ENCODE peak calls at places on chromosomes 2 and 18, in nine cellular contexts. A, Y, E, K, G, R, H, X and M are unnamed samples.

GRCh38 chr2:134218928-134219707 is 34.8 kb upstream of the MGAT5 start:
- DNase-seq in A (no peak), Y (no peak), E (no peak), K (peak), G (peak), R (no peak), H (no peak), X (no peak), M (peak)

GRCh38 chr2:17482651-17483050 is 35.6 kb downstream of the RAD51AP2 start:
- DNase-seq in A (no peak), Y (no peak), E (no peak), K (no peak), G (no peak), R (no peak), H (no peak), X (peak), M (no peak)

GRCh38 chr2:10170256-10170655 is 47.7 kb downstream of the RRM2 start:
- DNase-seq in A (no peak), Y (peak), E (no peak), K (no peak), G (no peak), R (no peak), H (no peak), X (peak), M (peak)

GRCh38 chr2:26914286-26914962 is 56.0 kb upstream of the MAPRE3 start:
- DNase-seq in A (no peak), Y (no peak), E (no peak), K (no peak), G (no peak), R (no peak), H (no peak), X (no peak), M (no peak)

GRCh38 chr2:219689676-219690628 is 62.5 kb downstream of the SLC4A3 start:
- DNase-seq in A (no peak), Y (peak), E (peak), K (peak), G (no peak), R (no peak), H (no peak), X (peak), M (peak)

GRCh38 chr2:185502351-185502750 is 236.3 kb upstream of the FSIP2 start:
- DNase-seq in A (no peak), Y (no peak), E (no peak), K (no peak), G (no peak), R (no peak), H (no peak), X (no peak), M (no peak)

GRCh38 chr18:74951165-74951760 is 257.7 kb downstream of the PTGR3 start:
- DNase-seq in A (no peak), Y (peak), E (no peak), K (peak), G (peak), R (no peak), H (no peak), X (peak), M (peak)

GRCh38 chr2:19473415-19473814 is 115.0 kb upstream of the OSR1 start:
- DNase-seq in A (no peak), Y (no peak), E (no peak), K (no peak), G (no peak), R (no peak), H (no peak), X (no peak), M (no peak)

GRCh38 chr2:26786207-26787023 is 559 bp downstream of the CENPA start:
- DNase-seq in A (no peak), Y (peak), E (no peak), K (no peak), G (peak), R (no peak), H (no peak), X (no peak), M (no peak)

GRCh38 chr2:138421971-138422335 is 79.6 kb upstream of the SPOPL start:
- DNase-seq in A (no peak), Y (peak), E (no peak), K (peak), G (no peak), R (no peak), H (no peak), X (peak), M (peak)

GRCh38 chr2:209872675-209873074 is 101.0 kb downstream of the UNC80 start:
- DNase-seq in A (peak), Y (peak), E (no peak), K (peak), G (no peak), R (no peak), H (no peak), X (peak), M (peak)

GRCh38 chr2:210198326-210198725 is 26.9 kb downstream of the ACADL start:
- DNase-seq in A (no peak), Y (peak), E (no peak), K (no peak), G (no peak), R (no peak), H (no peak), X (peak), M (peak)

GRCh38 chr2:9089831-9090230 is 86.3 kb upstream of the MBOAT2 start:
- DNase-seq in A (no peak), Y (peak), E (no peak), K (no peak), G (no peak), R (no peak), H (no peak), X (peak), M (no peak)

GRCh38 chr2:5164806-5165525 is 527.2 kb upstream of the SOX11 start:
- DNase-seq in A (no peak), Y (no peak), E (no peak), K (no peak), G (no peak), R (no peak), H (no peak), X (peak), M (peak)

GRCh38 chr2:64489081-64489761 is 34.9 kb upstream of the AFTPH start:
- DNase-seq in A (no peak), Y (no peak), E (no peak), K (no peak), G (no peak), R (no peak), H (no peak), X (no peak), M (no peak)

GRCh38 chr2:119393971-119394748 is 27.4 kb downstream of the DBI start:
- DNase-seq in A (no peak), Y (no peak), E (no peak), K (no peak), G (no peak), R (no peak), H (no peak), X (no peak), M (no peak)

GRCh38 chr2:236250286-236250685 is 13.9 kb downstream of the ASB18 start:
- DNase-seq in A (no peak), Y (no peak), E (no peak), K (no peak), G (no peak), R (no peak), H (no peak), X (no peak), M (peak)

GRCh38 chr2:33848486-33848885 is 249.4 kb upstream of the FAM98A start:
- DNase-seq in A (no peak), Y (peak), E (no peak), K (no peak), G (no peak), R (no peak), H (no peak), X (peak), M (no peak)

GRCh38 chr18:23115683-23116096 is 19.6 kb upstream of the CABLES1 start:
- DNase-seq in A (no peak), Y (peak), E (no peak), K (peak), G (no peak), R (no peak), H (no peak), X (peak), M (peak)

GRCh38 chr2:38581193-38582147 is 21.3 kb downstream of the HNRNPLL start:
- DNase-seq in A (no peak), Y (peak), E (no peak), K (peak), G (no peak), R (no peak), H (no peak), X (peak), M (peak)

GRCh38 chr2:238220892-238221521 is 17.5 kb upstream of the ILKAP start:
- DNase-seq in A (no peak), Y (no peak), E (no peak), K (no peak), G (no peak), R (no peak), H (peak), X (no peak), M (no peak)

GRCh38 chr2:181878448-181878847 is 13.1 kb upstream of the ITPRID2 start:
- DNase-seq in A (no peak), Y (no peak), E (no peak), K (no peak), G (no peak), R (no peak), H (no peak), X (no peak), M (no peak)

GRCh38 chr2:140502951-140503630 is 1627.7 kb downstream of the LRP1B start:
- DNase-seq in A (no peak), Y (peak), E (no peak), K (peak), G (no peak), R (no peak), H (no peak), X (peak), M (no peak)

GRCh38 chr2:112031473-112031872 is 23.6 kb upstream of the TMEM87B start:
- DNase-seq in A (no peak), Y (no peak), E (no peak), K (no peak), G (no peak), R (no peak), H (no peak), X (peak), M (no peak)

GRCh38 chr2:225104971-225105370 is 62.7 kb upstream of the DOCK10 start:
- DNase-seq in A (no peak), Y (peak), E (no peak), K (peak), G (no peak), R (no peak), H (no peak), X (no peak), M (peak)

GRCh38 chr2:130369589-130370341 is 13.9 kb downstream of the PTPN18 start:
- DNase-seq in A (no peak), Y (no peak), E (no peak), K (no peak), G (no peak), R (no peak), H (no peak), X (no peak), M (no peak)

GRCh38 chr2:11071207-11071606 is 84.1 kb upstream of the SLC66A3 start:
- DNase-seq in A (no peak), Y (peak), E (no peak), K (no peak), G (no peak), R (no peak), H (no peak), X (no peak), M (peak)

GRCh38 chr2:98556634-98557033 is 51.7 kb downstream of the COA5 start:
- DNase-seq in A (no peak), Y (no peak), E (peak), K (no peak), G (no peak), R (no peak), H (no peak), X (no peak), M (no peak)

GRCh38 chr2:230418341-230419016 is 2.5 kb downstream of the SP100 start:
- DNase-seq in A (no peak), Y (peak), E (no peak), K (no peak), G (no peak), R (no peak), H (no peak), X (peak), M (peak)